ENCODE peak calls at places on chromosomes 2 and 18, in seven cellular contexts. One of them, this sample, is unnamed.

GRCh38 chr2:59879700-59880131 is 673.7 kb downstream of the BCL11A start:
- DNase-seq in upper lobe of right lung: no peak
- DNase-seq in NCI-H2171 treated with DMSO at 0.1 percent for 48 hours: no peak
- DNase-seq in Daoy: no peak
- DNase-seq in activated CD8-positive, alpha-beta memory T cell treated with anti-CD3 and anti-CD28 coated beads, Interleukin-2, amount 10 ng/mL, durations not matched to agents 7 days and 5 days: no peak
- DNase-seq in HT1080: no peak
- DNase-seq in T-helper 9 cell: no peak
- DNase-seq in this sample: no peak

GRCh38 chr18:72261562-72261961 is 282.6 kb downstream of the CBLN2 start:
- DNase-seq in activated CD8-positive, alpha-beta memory T cell treated with anti-CD3 and anti-CD28 coated beads, Interleukin-2, amount 10 ng/mL, durations not matched to agents 7 days and 5 days: no peak
- DNase-seq in NCI-H2171 treated with DMSO at 0.1 percent for 48 hours: no peak
- DNase-seq in T-helper 9 cell: no peak
- DNase-seq in upper lobe of right lung: no peak
- DNase-seq in Daoy: no peak
- DNase-seq in HT1080: no peak
- DNase-seq in this sample: no peak

GRCh38 chr2:47890711-47891368 is 15.5 kb downstream of the FBXO11 start:
- DNase-seq in upper lobe of right lung: no peak
- DNase-seq in HT1080: no peak
- DNase-seq in activated CD8-positive, alpha-beta memory T cell treated with anti-CD3 and anti-CD28 coated beads, Interleukin-2, amount 10 ng/mL, durations not matched to agents 7 days and 5 days: no peak
- DNase-seq in NCI-H2171 treated with DMSO at 0.1 percent for 48 hours: no peak
- DNase-seq in Daoy: no peak
- DNase-seq in T-helper 9 cell: no peak
- DNase-seq in this sample: no peak

GRCh38 chr2:219570194-219570923 is 980 bp downstream of the OBSL1 start:
- DNase-seq in Daoy: peak
- DNase-seq in HT1080: no peak
- DNase-seq in NCI-H2171 treated with DMSO at 0.1 percent for 48 hours: peak
- DNase-seq in upper lobe of right lung: peak
- DNase-seq in T-helper 9 cell: no peak
- DNase-seq in activated CD8-positive, alpha-beta memory T cell treated with anti-CD3 and anti-CD28 coated beads, Interleukin-2, amount 10 ng/mL, durations not matched to agents 7 days and 5 days: no peak
- DNase-seq in this sample: no peak

GRCh38 chr2:189751080-189751658 is 11.4 kb downstream of the OSGEPL1 start:
- DNase-seq in NCI-H2171 treated with DMSO at 0.1 percent for 48 hours: peak
- DNase-seq in T-helper 9 cell: peak
- DNase-seq in HT1080: peak
- DNase-seq in upper lobe of right lung: no peak
- DNase-seq in activated CD8-positive, alpha-beta memory T cell treated with anti-CD3 and anti-CD28 coated beads, Interleukin-2, amount 10 ng/mL, durations not matched to agents 7 days and 5 days: peak
- DNase-seq in Daoy: peak
- DNase-seq in this sample: no peak

GRCh38 chr2:222033541-222033940 is 265.3 kb downstream of the PAX3 start:
- DNase-seq in upper lobe of right lung: no peak
- DNase-seq in NCI-H2171 treated with DMSO at 0.1 percent for 48 hours: no peak
- DNase-seq in activated CD8-positive, alpha-beta memory T cell treated with anti-CD3 and anti-CD28 coated beads, Interleukin-2, amount 10 ng/mL, durations not matched to agents 7 days and 5 days: no peak
- DNase-seq in HT1080: peak
- DNase-seq in Daoy: peak
- DNase-seq in T-helper 9 cell: no peak
- DNase-seq in this sample: no peak

GRCh38 chr2:229273384-229274338 is 2.6 kb upstream of the PID1 start:
- DNase-seq in activated CD8-positive, alpha-beta memory T cell treated with anti-CD3 and anti-CD28 coated beads, Interleukin-2, amount 10 ng/mL, durations not matched to agents 7 days and 5 days: no peak
- DNase-seq in Daoy: peak
- DNase-seq in T-helper 9 cell: no peak
- DNase-seq in HT1080: peak
- DNase-seq in NCI-H2171 treated with DMSO at 0.1 percent for 48 hours: peak
- DNase-seq in upper lobe of right lung: peak
- DNase-seq in this sample: peak

GRCh38 chr2:191030521-191031154 is 16.7 kb upstream of the STAT1 start:
- DNase-seq in Daoy: peak
- DNase-seq in T-helper 9 cell: no peak
- DNase-seq in activated CD8-positive, alpha-beta memory T cell treated with anti-CD3 and anti-CD28 coated beads, Interleukin-2, amount 10 ng/mL, durations not matched to agents 7 days and 5 days: no peak
- DNase-seq in upper lobe of right lung: no peak
- DNase-seq in HT1080: peak
- DNase-seq in NCI-H2171 treated with DMSO at 0.1 percent for 48 hours: peak
- DNase-seq in this sample: no peak

GRCh38 chr18:30234755-30235154 is 807.8 kb downstream of the DSC3 start:
- DNase-seq in Daoy: no peak
- DNase-seq in activated CD8-positive, alpha-beta memory T cell treated with anti-CD3 and anti-CD28 coated beads, Interleukin-2, amount 10 ng/mL, durations not matched to agents 7 days and 5 days: no peak
- DNase-seq in upper lobe of right lung: no peak
- DNase-seq in T-helper 9 cell: no peak
- DNase-seq in HT1080: no peak
- DNase-seq in NCI-H2171 treated with DMSO at 0.1 percent for 48 hours: no peak
- DNase-seq in this sample: no peak

This sample was measured in NCI-H2107.